ENCODE peak calls at places on chromosomes 4 and X, in six cellular contexts. M is AG09309, E is NCI-H510A treated with DMSO at 0.1 percent for 48 hours, W is MM.1S, I is C1 segment of cervical spinal cord, O is posterior vena cava. L is an unnamed sample.

GRCh38 chr4:176805155-176805554 is 12.4 kb upstream of the VEGFC start:
- DNase-seq in M (no peak), O (no peak), E (no peak), W (no peak), I (no peak), L (no peak)

GRCh38 chrX:49919617-49920016 is 2.8 kb upstream of the CLCN5 start:
- DNase-seq in E (peak), W (peak), O (no peak), M (peak), I (no peak), L (peak)

GRCh38 chrX:6228720-6229119 is at the start of gene NLGN4X:
- DNase-seq in O (no peak), E (no peak), I (peak), M (no peak), W (no peak), L (no peak)

GRCh38 chrX:134636859-134637258 is 21.4 kb downstream of the PLAC1 start:
- DNase-seq in I (no peak), O (no peak), M (peak), E (no peak), W (no peak), L (no peak)

GRCh38 chr4:56241500-56241899 is 145.8 kb downstream of the AASDH start:
- DNase-seq in M (no peak), W (no peak), O (no peak), I (no peak), E (no peak), L (no peak)

GRCh38 chr4:38056024-38056685 is 96.0 kb downstream of the PTTG2 start:
- DNase-seq in E (no peak), W (no peak), M (no peak), I (no peak), O (no peak), L (no peak)

GRCh38 chrX:44829836-44830235 is 14.0 kb upstream of the DUSP21 start:
- DNase-seq in W (no peak), O (no peak), E (no peak), I (no peak), M (no peak), L (no peak)

GRCh38 chr4:118703118-118703517 is 17.9 kb downstream of the METTL14 start:
- DNase-seq in O (no peak), M (no peak), I (no peak), W (no peak), E (no peak), L (no peak)

GRCh38 chr4:52712991-52713275 is 38.3 kb downstream of the ERVMER34-1 start:
- DNase-seq in I (no peak), M (no peak), E (no peak), O (no peak), W (no peak), L (no peak)

GRCh38 chr4:84530871-84531270 is 31.8 kb upstream of the NKX6-1 start:
- DNase-seq in W (no peak), M (no peak), O (no peak), I (no peak), E (no peak), L (no peak)

GRCh38 chr4:5998333-5998936 is 19.8 kb downstream of the C4orf50 start:
- DNase-seq in I (no peak), O (peak), M (peak), W (peak), E (peak), L (peak)

GRCh38 chr4:123844374-123844773 is 447.8 kb downstream of the SPRY1 start:
- DNase-seq in W (no peak), E (no peak), M (no peak), I (no peak), O (no peak), L (no peak)

GRCh38 chr4:142282870-142283431 is 563.1 kb downstream of the INPP4B start:
- DNase-seq in I (no peak), O (no peak), M (no peak), E (no peak), W (no peak), L (peak)

GRCh38 chr4:75673027-75673958 is at the start of gene G3BP2:
- DNase-seq in O (peak), W (peak), M (peak), I (peak), E (peak), L (peak)

GRCh38 chrX:55754861-55755294 is 37.3 kb downstream of the RRAGB start:
- DNase-seq in I (no peak), O (no peak), W (peak), E (no peak), M (no peak), L (no peak)

GRCh38 chr4:184310171-184310567 is 92.5 kb upstream of the ENPP6 start:
- DNase-seq in E (no peak), I (no peak), M (no peak), O (no peak), W (no peak), L (peak)

GRCh38 chrX:108347800-108348199 is 90.4 kb downstream of the COL4A6 start:
- DNase-seq in W (no peak), M (no peak), O (no peak), I (no peak), E (no peak), L (no peak)

GRCh38 chr4:36841583-36842326 is 402.8 kb upstream of the NWD2 start:
- DNase-seq in W (no peak), M (no peak), O (no peak), I (no peak), E (no peak), L (no peak)

GRCh38 chr4:145786261-145786660 is 106.3 kb downstream of the C4orf51 start:
- DNase-seq in I (no peak), M (no peak), W (no peak), O (no peak), E (no peak), L (no peak)

GRCh38 chr4:113300384-113301011 is 251.0 kb downstream of the ANK2 start:
- DNase-seq in M (peak), I (no peak), O (no peak), W (no peak), E (no peak), L (peak)

GRCh38 chr4:153497091-153497531 is 31.0 kb downstream of the TMEM131L start:
- DNase-seq in I (no peak), W (no peak), O (no peak), E (no peak), M (no peak), L (peak)

GRCh38 chr4:7736436-7737267 is 203.0 kb downstream of the AFAP1 start:
- DNase-seq in E (no peak), M (no peak), I (no peak), O (no peak), W (no peak), L (no peak)

GRCh38 chr4:182427530-182427929 is 184.3 kb downstream of the TENM3 start:
- DNase-seq in E (no peak), M (no peak), W (no peak), I (no peak), O (no peak), L (no peak)

GRCh38 chr4:146087856-146088255 is 87.7 kb upstream of the LSM6 start:
- DNase-seq in I (no peak), E (no peak), M (no peak), W (no peak), O (no peak), L (no peak)

GRCh38 chrX:118495061-118495921 is at the start of gene DOCK11:
- DNase-seq in M (peak), W (peak), O (peak), E (peak), I (peak), L (peak)

GRCh38 chr4:2804449-2804972 is 11.6 kb downstream of the SH3BP2 start:
- DNase-seq in O (peak), E (no peak), M (no peak), I (no peak), W (no peak), L (no peak)

GRCh38 chr4:124713213-124713592 is 671 bp upstream of the ANKRD50 start:
- DNase-seq in W (peak), M (peak), O (peak), E (peak), I (peak), L (peak)

GRCh38 chr4:187469627-187470026 is 525.9 kb upstream of the ZFP42 start:
- DNase-seq in M (no peak), W (no peak), E (no peak), O (no peak), I (no peak), L (no peak)

GRCh38 chr4:10879411-10880110 is 195.0 kb upstream of the CLNK start:
- DNase-seq in M (no peak), O (no peak), E (no peak), W (no peak), I (no peak), L (no peak)

GRCh38 chrX:115561605-115562491 is 874 bp downstream of the PLS3 start:
- DNase-seq in O (no peak), W (no peak), I (peak), M (no peak), E (peak), L (peak)

GRCh38 chr4:174230680-174231079 is 52.8 kb downstream of the FBXO8 start:
- DNase-seq in O (no peak), W (no peak), I (no peak), M (no peak), E (no peak), L (no peak)

GRCh38 chr4:8336412-8337075 is 67.0 kb downstream of the HTRA3 start:
- DNase-seq in I (no peak), O (no peak), M (no peak), W (no peak), E (no peak), L (no peak)

GRCh38 chr4:2806392-2807355 is 13.8 kb downstream of the SH3BP2 start:
- DNase-seq in W (no peak), O (peak), I (no peak), M (no peak), E (no peak), L (no peak)

L was measured in activated CD8-positive, alpha-beta T cell treated with anti-CD3 and anti-CD28 coated beads for 36 hours.